ENCODE peak calls at places on chromosomes 1 and 21, in seven cellular contexts. One of them, this sample, is unnamed.

GRCh38 chr1:180600301-180600700 is 31.5 kb upstream of the XPR1 start:
- DNase-seq in mesendoderm: no peak
- DNase-seq in trophoblast cell: no peak
- DNase-seq in neuronal stem cell: no peak
- DNase-seq in IMR-90: no peak
- DNase-seq in H9: no peak
- DNase-seq in H1: no peak
- DNase-seq in this sample: no peak

GRCh38 chr1:168960595-168960994 is 145.9 kb upstream of the ATP1B1 start:
- DNase-seq in mesendoderm: peak
- DNase-seq in trophoblast cell: no peak
- DNase-seq in neuronal stem cell: no peak
- DNase-seq in IMR-90: no peak
- DNase-seq in H9: no peak
- DNase-seq in H1: no peak
- DNase-seq in this sample: no peak

GRCh38 chr1:1114431-1114830 is 1.5 kb downstream of the C1orf159 start:
- DNase-seq in mesendoderm: no peak
- DNase-seq in trophoblast cell: no peak
- DNase-seq in neuronal stem cell: no peak
- DNase-seq in IMR-90: no peak
- DNase-seq in H9: no peak
- DNase-seq in H1: no peak
- DNase-seq in this sample: no peak

GRCh38 chr1:201347498-201348210 is 29.8 kb downstream of the TNNT2 start:
- DNase-seq in mesendoderm: no peak
- DNase-seq in trophoblast cell: peak
- DNase-seq in neuronal stem cell: no peak
- DNase-seq in IMR-90: no peak
- DNase-seq in H9: no peak
- DNase-seq in H1: no peak
- DNase-seq in this sample: no peak

GRCh38 chr1:25782608-25783201 is 17.3 kb upstream of the SELENON start:
- DNase-seq in mesendoderm: no peak
- DNase-seq in trophoblast cell: no peak
- DNase-seq in neuronal stem cell: no peak
- DNase-seq in IMR-90: no peak
- DNase-seq in H9: no peak
- DNase-seq in H1: no peak
- DNase-seq in this sample: no peak

GRCh38 chr1:2906105-2906504 is 104.6 kb upstream of the TTC34 start:
- DNase-seq in mesendoderm: no peak
- DNase-seq in trophoblast cell: no peak
- DNase-seq in neuronal stem cell: no peak
- DNase-seq in IMR-90: no peak
- DNase-seq in H9: no peak
- DNase-seq in H1: no peak
- DNase-seq in this sample: no peak

GRCh38 chr1:54835970-54836369 is 34.8 kb upstream of the TTC22 start:
- DNase-seq in mesendoderm: no peak
- DNase-seq in trophoblast cell: no peak
- DNase-seq in neuronal stem cell: no peak
- DNase-seq in IMR-90: no peak
- DNase-seq in H9: no peak
- DNase-seq in H1: no peak
- DNase-seq in this sample: no peak

GRCh38 chr1:118960026-118960561 is 28.0 kb downstream of the TBX15 start:
- DNase-seq in mesendoderm: no peak
- DNase-seq in trophoblast cell: no peak
- DNase-seq in neuronal stem cell: no peak
- DNase-seq in IMR-90: no peak
- DNase-seq in H9: peak
- DNase-seq in H1: no peak
- DNase-seq in this sample: no peak

GRCh38 chr1:243730499-243731150 is 119.4 kb downstream of the AKT3 start:
- DNase-seq in mesendoderm: no peak
- DNase-seq in trophoblast cell: no peak
- DNase-seq in neuronal stem cell: no peak
- DNase-seq in IMR-90: no peak
- DNase-seq in H9: no peak
- DNase-seq in H1: no peak
- DNase-seq in this sample: no peak

GRCh38 chr1:91402023-91402422 is 2.6 kb downstream of the HFM1 start:
- DNase-seq in mesendoderm: no peak
- DNase-seq in trophoblast cell: peak
- DNase-seq in neuronal stem cell: no peak
- DNase-seq in IMR-90: peak
- DNase-seq in H9: no peak
- DNase-seq in H1: no peak
- DNase-seq in this sample: peak

GRCh38 chr1:218499021-218499691 is 154.0 kb downstream of the TGFB2 start:
- DNase-seq in mesendoderm: no peak
- DNase-seq in trophoblast cell: peak
- DNase-seq in neuronal stem cell: no peak
- DNase-seq in IMR-90: peak
- DNase-seq in H9: no peak
- DNase-seq in H1: no peak
- DNase-seq in this sample: peak

GRCh38 chr1:94801919-94802546 is 18.1 kb upstream of the SLC44A3 start:
- DNase-seq in mesendoderm: peak
- DNase-seq in trophoblast cell: peak
- DNase-seq in neuronal stem cell: peak
- DNase-seq in IMR-90: peak
- DNase-seq in H9: peak
- DNase-seq in H1: peak
- DNase-seq in this sample: peak

GRCh38 chr1:156961709-156962108 is 41.3 kb downstream of the LRRC71 start:
- DNase-seq in mesendoderm: peak
- DNase-seq in trophoblast cell: no peak
- DNase-seq in neuronal stem cell: no peak
- DNase-seq in IMR-90: no peak
- DNase-seq in H9: no peak
- DNase-seq in H1: no peak
- DNase-seq in this sample: no peak

GRCh38 chr1:119115301-119115700 is 25.2 kb downstream of the WARS2 start:
- DNase-seq in mesendoderm: no peak
- DNase-seq in trophoblast cell: no peak
- DNase-seq in neuronal stem cell: no peak
- DNase-seq in IMR-90: no peak
- DNase-seq in H9: no peak
- DNase-seq in H1: no peak
- DNase-seq in this sample: no peak

GRCh38 chr1:185232874-185233273 is 75.9 kb downstream of the SWT1 start:
- DNase-seq in mesendoderm: no peak
- DNase-seq in trophoblast cell: no peak
- DNase-seq in neuronal stem cell: no peak
- DNase-seq in IMR-90: no peak
- DNase-seq in H9: no peak
- DNase-seq in H1: no peak
- DNase-seq in this sample: no peak

GRCh38 chr21:34526618-34527290 is 14.7 kb upstream of the KCNE1 start:
- DNase-seq in mesendoderm: peak
- DNase-seq in trophoblast cell: peak
- DNase-seq in neuronal stem cell: peak
- DNase-seq in IMR-90: peak
- DNase-seq in H9: peak
- DNase-seq in H1: no peak
- DNase-seq in this sample: peak

GRCh38 chr1:13583592-13583963 is at the start of gene PDPN:
- DNase-seq in mesendoderm: peak
- DNase-seq in trophoblast cell: no peak
- DNase-seq in neuronal stem cell: peak
- DNase-seq in IMR-90: no peak
- DNase-seq in H9: peak
- DNase-seq in H1: peak
- DNase-seq in this sample: peak

GRCh38 chr1:180248176-180248575 is 18.1 kb downstream of the LHX4 start:
- DNase-seq in mesendoderm: no peak
- DNase-seq in trophoblast cell: no peak
- DNase-seq in neuronal stem cell: no peak
- DNase-seq in IMR-90: no peak
- DNase-seq in H9: no peak
- DNase-seq in H1: no peak
- DNase-seq in this sample: no peak

GRCh38 chr1:47507921-47508894 is 70.4 kb downstream of the FOXD2 start:
- DNase-seq in mesendoderm: peak
- DNase-seq in trophoblast cell: peak
- DNase-seq in neuronal stem cell: no peak
- DNase-seq in IMR-90: no peak
- DNase-seq in H9: peak
- DNase-seq in H1: no peak
- DNase-seq in this sample: no peak

GRCh38 chr1:193339396-193339795 is 153.0 kb upstream of the B3GALT2 start:
- DNase-seq in mesendoderm: no peak
- DNase-seq in trophoblast cell: peak
- DNase-seq in neuronal stem cell: no peak
- DNase-seq in IMR-90: no peak
- DNase-seq in H9: no peak
- DNase-seq in H1: no peak
- DNase-seq in this sample: no peak

GRCh38 chr1:187471555-187471954 is 642.8 kb downstream of the PLA2G4A start:
- DNase-seq in mesendoderm: no peak
- DNase-seq in trophoblast cell: peak
- DNase-seq in neuronal stem cell: no peak
- DNase-seq in IMR-90: peak
- DNase-seq in H9: no peak
- DNase-seq in H1: no peak
- DNase-seq in this sample: no peak

GRCh38 chr1:216606047-216606637 is 117.1 kb downstream of the ESRRG start:
- DNase-seq in mesendoderm: peak
- DNase-seq in trophoblast cell: no peak
- DNase-seq in neuronal stem cell: no peak
- DNase-seq in IMR-90: no peak
- DNase-seq in H9: no peak
- DNase-seq in H1: no peak
- DNase-seq in this sample: no peak

DNA sequence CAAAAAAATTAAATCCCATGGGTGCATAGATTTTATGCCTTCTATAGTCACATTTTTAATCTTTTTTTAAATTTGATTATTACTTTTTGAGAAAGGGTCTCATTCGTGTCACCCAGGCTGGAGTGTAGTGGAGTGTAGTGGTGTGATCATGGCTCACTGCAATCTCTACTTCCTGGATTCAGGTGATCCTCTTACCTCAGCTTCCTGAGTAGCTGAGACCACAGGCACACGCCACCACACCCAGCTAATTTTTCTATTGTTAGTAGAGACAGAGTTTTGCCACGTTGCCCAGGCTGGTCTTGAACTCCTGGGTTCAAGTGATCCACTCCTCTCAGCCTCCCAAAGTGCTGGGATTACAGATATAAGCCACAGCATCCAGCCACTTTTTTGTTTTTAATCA is 10.4 kb downstream of the CBR3 start:
- DNase-seq in mesendoderm: no peak
- DNase-seq in trophoblast cell: no peak
- DNase-seq in neuronal stem cell: no peak
- DNase-seq in IMR-90: no peak
- DNase-seq in H9: no peak
- DNase-seq in H1: no peak
- DNase-seq in this sample: no peak
- H3K4ac ChIP-seq in mesendoderm: no peak
- H3K4ac ChIP-seq in trophoblast cell: no peak
- H3K4ac ChIP-seq in neuronal stem cell: no peak
- H3K4ac ChIP-seq in IMR-90: no peak
- H3K4ac ChIP-seq in H9: no peak
- H3K4ac ChIP-seq in H1: no peak
- H3K4ac ChIP-seq in this sample: no peak

GRCh38 chr21:25541042-25541441 is 66.2 kb downstream of the MRPL39 start:
- DNase-seq in mesendoderm: no peak
- DNase-seq in trophoblast cell: no peak
- DNase-seq in neuronal stem cell: no peak
- DNase-seq in IMR-90: no peak
- DNase-seq in H9: no peak
- DNase-seq in H1: no peak
- DNase-seq in this sample: no peak

GRCh38 chr21:25536752-25537151 is 70.5 kb downstream of the MRPL39 start:
- DNase-seq in mesendoderm: no peak
- DNase-seq in trophoblast cell: no peak
- DNase-seq in neuronal stem cell: no peak
- DNase-seq in IMR-90: no peak
- DNase-seq in H9: no peak
- DNase-seq in H1: no peak
- DNase-seq in this sample: no peak

GRCh38 chr21:25537174-25537573 is 70.1 kb downstream of the MRPL39 start:
- DNase-seq in mesendoderm: no peak
- DNase-seq in trophoblast cell: no peak
- DNase-seq in neuronal stem cell: no peak
- DNase-seq in IMR-90: no peak
- DNase-seq in H9: no peak
- DNase-seq in H1: no peak
- DNase-seq in this sample: no peak

DNA sequence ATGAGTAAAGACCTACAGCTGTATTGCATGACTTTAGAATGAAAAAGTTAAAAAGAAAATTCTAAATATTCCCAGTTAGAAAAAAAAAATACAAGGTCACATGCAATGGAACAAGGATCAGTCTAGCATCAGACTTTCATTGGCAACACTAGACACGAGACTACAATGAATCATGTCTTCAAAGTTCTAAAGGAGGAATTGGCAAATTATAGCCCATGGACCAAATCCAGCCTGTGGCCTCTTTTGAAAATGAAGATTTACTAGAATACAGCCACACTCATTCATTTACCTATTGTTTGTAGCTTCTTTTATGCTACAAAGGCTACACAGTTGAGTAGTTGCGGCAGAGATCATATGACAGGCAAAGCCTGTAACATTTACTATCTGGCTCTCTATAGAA is 71.5 kb downstream of the MRPL39 start:
- DNase-seq in mesendoderm: no peak
- DNase-seq in trophoblast cell: no peak
- DNase-seq in neuronal stem cell: no peak
- DNase-seq in IMR-90: no peak
- DNase-seq in H9: no peak
- DNase-seq in H1: no peak
- DNase-seq in this sample: no peak
- H3K4ac ChIP-seq in mesendoderm: no peak
- H3K4ac ChIP-seq in trophoblast cell: no peak
- H3K4ac ChIP-seq in neuronal stem cell: no peak
- H3K4ac ChIP-seq in IMR-90: no peak
- H3K4ac ChIP-seq in H9: no peak
- H3K4ac ChIP-seq in H1: no peak
- H3K4ac ChIP-seq in this sample: no peak

DNA sequence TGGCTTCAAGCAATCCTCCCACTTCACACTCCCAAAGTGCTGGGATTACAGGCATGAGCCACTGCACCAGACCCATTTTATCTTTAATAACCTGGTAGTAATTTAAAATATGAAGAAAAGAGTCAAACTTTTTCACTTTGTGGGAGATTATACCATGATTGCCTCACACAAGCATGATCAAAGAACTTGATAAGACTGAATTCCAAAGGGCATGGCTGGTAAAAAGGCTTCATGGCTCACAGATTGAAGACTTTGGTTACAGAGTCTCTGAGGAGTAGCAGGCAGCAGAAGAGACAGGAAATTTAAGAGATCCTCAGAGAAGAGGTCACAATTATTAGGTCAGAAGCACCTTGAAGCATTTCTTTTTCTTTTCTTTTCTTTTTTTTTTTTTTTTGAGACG is 16.4 kb upstream of the RGSL1 start:
- DNase-seq in mesendoderm: no peak
- DNase-seq in trophoblast cell: peak
- DNase-seq in neuronal stem cell: no peak
- DNase-seq in IMR-90: no peak
- DNase-seq in H9: no peak
- DNase-seq in H1: no peak
- DNase-seq in this sample: no peak
- H3K4ac ChIP-seq in mesendoderm: no peak
- H3K4ac ChIP-seq in trophoblast cell: no peak
- H3K4ac ChIP-seq in neuronal stem cell: no peak
- H3K4ac ChIP-seq in IMR-90: no peak
- H3K4ac ChIP-seq in H9: no peak
- H3K4ac ChIP-seq in H1: no peak
- H3K4ac ChIP-seq in this sample: no peak

GRCh38 chr1:171138973-171139372 is 46.1 kb upstream of the FMO2 start:
- DNase-seq in mesendoderm: no peak
- DNase-seq in trophoblast cell: no peak
- DNase-seq in neuronal stem cell: no peak
- DNase-seq in IMR-90: no peak
- DNase-seq in H9: no peak
- DNase-seq in H1: no peak
- DNase-seq in this sample: no peak
- H3K4ac ChIP-seq in mesendoderm: no peak
- H3K4ac ChIP-seq in trophoblast cell: no peak
- H3K4ac ChIP-seq in neuronal stem cell: no peak
- H3K4ac ChIP-seq in IMR-90: no peak
- H3K4ac ChIP-seq in H9: no peak
- H3K4ac ChIP-seq in H1: no peak
- H3K4ac ChIP-seq in this sample: no peak

This sample was measured in mesenchymal stem cell.